ENCODE peak calls at places on chromosomes 12 and 14, in four cellular contexts. P is HepG2, N is K562, J is GM12878. W is an unnamed sample.

GRCh38 chr14:22883191-22883976 is at the start of gene REM2:
- DNase-seq in P (no peak), N (no peak), J (no peak), W (no peak)

GRCh38 chr14:91246051-91246852 is 1.7 kb upstream of the GPR68 start:
- DNase-seq in P (no peak), N (no peak), J (no peak), W (no peak)

GRCh38 chr12:124764870-124765570 is 98.6 kb downstream of the SCARB1 start:
- DNase-seq in P (no peak), N (no peak), J (no peak), W (no peak)

GRCh38 chr14:49879683-49880204 is 13.1 kb upstream of the ARF6 start:
- DNase-seq in P (peak; percentile 80), N (peak; percentile 65), J (no peak), W (peak; percentile 59)

GRCh38 chr14:24332094-24332983 is 2.5 kb downstream of the ADCY4 start:
- DNase-seq in P (peak; percentile 86), N (peak; percentile 79), J (peak; percentile 60), W (peak; percentile 71)

GRCh38 chr12:127811988-127812387 is 455.0 kb upstream of the TMEM132C start:
- DNase-seq in P (no peak), N (no peak), J (no peak), W (no peak)

GRCh38 chr14:31884776-31885379 is 192.2 kb upstream of the ARHGAP5 start:
- DNase-seq in P (no peak), N (no peak), J (no peak), W (no peak)

GRCh38 chr14:51792819-51793218 is 67.6 kb upstream of the GNG2 start:
- DNase-seq in P (no peak), N (no peak), J (no peak), W (no peak)

GRCh38 chr14:21264025-21264801 is 5.0 kb downstream of the HNRNPC start:
- DNase-seq in P (no peak), N (no peak), J (peak; percentile 56), W (no peak)

DNA sequence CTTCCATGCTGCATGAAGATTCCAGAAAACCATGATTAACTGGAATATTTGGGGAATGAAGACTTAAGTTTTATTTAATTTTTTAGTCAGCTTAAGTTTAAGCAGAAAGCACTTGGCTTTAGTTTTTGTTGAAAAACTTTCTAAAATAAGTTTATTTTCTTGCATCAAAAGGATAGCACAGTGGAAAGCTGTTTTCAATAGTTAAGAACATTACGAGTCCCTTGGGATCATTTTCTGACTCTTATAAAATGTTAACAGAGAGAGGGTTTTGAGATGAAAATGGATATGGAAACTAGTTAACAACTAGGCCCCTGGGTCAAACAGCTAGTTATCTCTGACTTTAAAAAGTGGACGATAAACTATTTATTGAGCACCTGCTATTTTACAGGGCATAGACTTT is 181.9 kb upstream of the SLC38A2 start:
- DNase-seq in P (no peak), N (no peak), J (no peak), W (no peak)
- H3K27ac ChIP-seq in P (no peak overlapping the region), N (no peak overlapping the region), J (no peak overlapping the region), W (peak overlapping the region; percentile 74)

DNA sequence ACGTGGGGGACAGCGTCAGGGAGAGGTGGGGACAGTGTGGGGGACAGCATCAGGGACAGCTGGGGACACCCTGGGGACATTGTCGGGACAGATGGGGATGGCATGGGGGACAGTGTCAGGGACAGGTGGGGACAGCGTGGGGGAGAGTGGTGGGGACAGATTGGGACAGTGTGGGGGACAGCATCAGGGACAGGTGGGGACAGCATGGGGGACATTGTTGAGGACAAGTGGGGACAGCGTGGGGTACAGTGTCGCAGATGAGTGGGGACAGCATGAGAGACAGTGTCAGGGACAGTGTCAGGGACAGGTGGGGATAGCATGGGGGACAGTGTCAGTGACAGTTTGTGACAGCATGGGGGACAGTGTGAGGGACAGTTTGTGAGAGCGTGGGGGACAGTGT is 240.9 kb downstream of the TMEM121 start:
- DNase-seq in P (no peak), N (no peak), J (no peak), W (no peak)
- TF ChIP-seq RAD21 in P (no peak), N (no peak), J (no peak), W (no peak)

DNA sequence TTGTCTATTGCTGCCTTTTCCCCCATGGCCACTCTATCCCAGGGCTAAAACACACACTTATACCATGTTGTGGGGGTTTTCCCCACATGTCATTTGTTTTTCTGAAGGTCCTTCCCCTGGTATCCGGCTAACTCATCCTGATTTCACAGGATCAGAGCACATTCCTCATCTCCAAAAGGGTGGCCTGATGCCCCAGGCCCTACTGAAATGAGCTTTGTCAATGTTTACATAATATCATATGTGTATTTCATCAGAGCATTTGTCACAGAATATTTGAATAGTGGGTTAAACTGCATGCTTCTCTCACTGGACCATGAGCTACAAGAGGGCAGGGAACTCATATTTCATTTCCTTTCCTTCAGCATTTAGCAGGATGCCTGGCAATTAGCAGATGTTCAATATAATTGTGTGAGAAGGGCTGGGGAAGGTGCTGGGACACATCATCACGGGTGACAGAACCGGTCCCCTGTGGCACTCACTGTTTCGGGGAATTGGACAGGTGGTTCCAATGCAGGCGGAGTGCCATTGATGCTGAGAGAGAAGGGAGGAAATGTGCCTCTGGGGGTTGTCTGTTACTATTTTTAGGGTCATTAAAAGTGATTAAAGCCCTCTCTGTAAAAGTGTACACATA is 26.8 kb downstream of the EMP1 start:
- DNase-seq in P (peak; percentile 55), N (no peak), J (no peak), W (peak; percentile 76)
- TF ChIP-seq MYC in P (no peak), N (no peak), J (no peak), W (peak; percentile 40)

GRCh38 chr12:4784404-4785054 is 64.3 kb downstream of the GALNT8 start:
- DNase-seq in P (no peak), N (no peak), J (no peak), W (no peak)

GRCh38 chr12:4780624-4781023 is 60.4 kb downstream of the GALNT8 start:
- DNase-seq in P (no peak), N (no peak), J (no peak), W (no peak)

GRCh38 chr12:4781212-4781611 is 61.0 kb downstream of the GALNT8 start:
- DNase-seq in P (no peak), N (no peak), J (no peak), W (no peak)

GRCh38 chr12:4775936-4776335 is 55.7 kb downstream of the GALNT8 start:
- DNase-seq in P (no peak), N (no peak), J (no peak), W (no peak)

DNA sequence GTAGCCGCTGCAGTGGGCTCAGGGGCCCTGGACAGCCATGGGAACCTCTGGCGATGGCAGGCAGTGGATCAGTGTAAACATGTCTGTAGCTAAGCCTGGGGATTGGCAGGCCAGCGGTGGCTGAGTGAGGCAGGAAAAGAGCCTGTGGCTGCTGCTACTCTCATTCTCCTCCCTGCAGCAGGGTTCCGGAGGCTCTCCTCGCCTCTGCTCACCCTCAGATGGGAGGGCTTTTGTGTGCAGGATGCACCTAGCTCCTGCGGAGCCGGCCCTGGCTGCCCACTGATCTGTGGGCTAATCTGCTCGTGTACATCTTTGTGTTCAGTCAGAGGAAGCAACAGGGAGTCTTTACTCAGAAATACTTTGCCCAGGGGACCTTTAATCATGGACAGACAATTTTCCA is 59.5 kb downstream of the GALNT8 start:
- DNase-seq in P (no peak), N (no peak), J (no peak), W (no peak)
- H3K27ac ChIP-seq in P (no peak overlapping the region), N (no peak overlapping the region), J (no peak overlapping the region), W (no peak overlapping the region)

DNA sequence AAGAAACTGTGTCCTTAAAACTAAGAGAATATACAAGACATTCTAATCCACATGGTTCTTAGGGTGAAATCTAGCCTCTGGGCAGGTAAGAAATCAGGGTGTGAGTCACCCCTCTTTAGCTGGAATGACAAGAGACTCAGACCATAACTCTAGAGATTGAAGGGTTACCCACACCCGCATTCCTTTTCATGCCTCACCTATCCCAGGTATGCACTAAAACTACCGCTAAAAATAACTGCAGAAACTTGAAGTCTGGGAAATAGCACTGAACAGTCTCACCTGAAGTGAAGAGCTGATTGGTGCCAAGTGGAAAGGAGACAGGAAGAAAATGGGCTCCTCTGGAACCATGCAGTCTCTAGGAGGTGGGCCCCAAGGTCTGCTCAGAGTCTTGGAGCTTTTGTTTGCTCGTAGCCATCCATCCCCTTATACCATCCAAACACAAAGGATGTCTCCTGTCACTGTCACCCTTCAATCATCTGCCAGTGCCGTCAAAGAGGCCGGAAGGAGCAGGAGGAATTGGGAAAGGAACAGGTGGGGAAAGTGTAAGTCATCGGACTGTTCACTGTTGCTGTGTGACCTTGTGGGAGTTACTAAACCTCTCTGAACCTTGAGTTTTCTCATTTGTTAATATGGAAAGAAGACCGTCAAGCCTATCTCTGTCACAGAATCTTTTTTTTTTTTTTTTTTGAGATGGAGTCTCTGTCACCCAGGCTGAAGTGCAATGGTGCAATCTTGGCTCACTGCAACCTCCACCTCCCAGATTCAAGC is 22.4 kb downstream of the DDX47 start:
- DNase-seq in P (no peak), N (peak; percentile 10), J (no peak), W (peak; percentile 74)
- TF ChIP-seq RAD21 in P (no peak), N (no peak), J (no peak), W (no peak)

DNA sequence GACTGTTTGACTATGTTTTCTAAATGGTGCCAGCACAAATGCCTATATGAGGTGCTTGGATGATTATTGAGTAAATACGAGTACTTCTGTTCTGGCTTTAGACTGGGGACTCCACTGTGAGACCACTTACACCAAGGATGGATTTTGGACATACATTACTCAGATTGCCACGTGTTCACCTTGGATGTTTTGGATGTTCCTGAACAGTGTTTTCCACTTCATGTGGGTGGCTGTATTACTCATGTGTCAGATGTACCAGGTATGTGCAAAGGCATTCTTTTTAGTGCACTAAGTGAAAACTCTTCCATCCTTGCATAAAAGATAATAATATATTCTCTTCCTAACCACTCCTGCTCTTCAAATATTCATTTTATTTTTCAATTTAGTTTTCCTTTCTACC is 30.7 kb downstream of the CSRP2 start:
- DNase-seq in P (no peak), N (no peak), J (no peak), W (no peak)
- TF ChIP-seq MYC in P (no peak), N (no peak), J (no peak), W (no peak)

DNA sequence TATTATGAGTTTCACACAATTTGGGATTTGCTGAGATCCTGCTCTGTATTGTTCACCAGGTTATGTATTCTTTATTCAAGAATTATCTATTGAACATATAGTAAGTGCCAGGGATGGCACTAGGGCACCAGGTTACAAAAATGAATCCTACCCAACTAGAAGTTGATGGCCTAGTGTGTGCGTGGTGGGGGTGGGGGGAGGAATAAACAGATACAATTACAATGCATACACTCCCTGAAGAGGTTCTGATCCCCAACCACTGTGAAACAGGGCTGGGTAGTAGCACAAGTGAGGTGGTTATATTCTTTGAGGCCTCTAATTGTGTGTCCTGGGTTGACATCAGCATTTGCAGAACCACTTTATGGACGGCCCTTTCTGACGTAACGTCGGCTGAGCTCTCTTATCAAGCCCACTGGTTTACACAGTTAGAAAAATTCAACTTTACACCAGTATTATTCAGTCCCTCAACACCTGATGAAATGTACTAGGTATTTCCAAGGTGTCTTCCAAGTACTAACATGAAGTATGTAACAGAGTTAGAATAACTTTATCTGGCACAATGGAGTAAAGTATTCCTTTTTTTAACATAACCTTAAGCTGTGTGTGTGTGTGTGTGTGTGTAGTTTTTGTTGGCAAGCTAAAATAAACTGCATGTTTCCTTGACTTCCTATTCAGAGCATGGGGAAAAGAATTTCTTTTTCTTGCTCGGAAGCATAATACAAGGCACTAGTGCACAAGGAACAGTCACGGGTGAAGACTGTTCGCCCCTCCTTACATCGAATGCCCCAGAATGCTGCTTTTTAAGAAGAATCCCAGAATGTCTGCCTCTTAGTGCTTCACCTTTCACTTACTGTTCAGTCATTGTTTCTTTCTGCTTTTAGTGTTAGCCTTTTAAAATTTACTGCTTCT is 8.1 kb upstream of the GLRX5 start:
- DNase-seq in P (peak; percentile 46), N (no peak), J (no peak), W (no peak)
- H3K27ac ChIP-seq in P (peak overlapping the region; percentile 99), N (peak overlapping the region; percentile 47), J (no peak overlapping the region), W (no peak overlapping the region)

W was measured in A549.